ENCODE peak calls at places on chromosomes 2 and 18, in five cellular contexts. H is upper lobe of right lung; B is lower lobe of right lung; L is CD8-positive, alpha-beta T cell; F is upper lobe of left lung. A is an unnamed sample.

GRCh38 chr2:128293426-128293755 is 25.3 kb downstream of the HS6ST1 start:
- DNase-seq in L (no peak), H (no peak), F (no peak), B (no peak), A (no peak)

GRCh38 chr18:43405097-43405496 is 127.8 kb upstream of the SYT4 start:
- DNase-seq in H (no peak), L (no peak), F (no peak), B (no peak), A (no peak)

GRCh38 chr2:107687087-107687486 is 139.6 kb upstream of the RGPD4 start:
- DNase-seq in L (no peak), B (no peak), H (no peak), F (no peak), A (no peak)

GRCh38 chr18:7174359-7175107 is 56.4 kb upstream of the LRRC30 start:
- DNase-seq in F (no peak), L (no peak), B (no peak), H (no peak), A (peak; percentile 13)

GRCh38 chr2:97673187-97673914 is 3.8 kb downstream of the C2orf92 start:
- DNase-seq in H (no peak), L (no peak), B (no peak), F (no peak), A (no peak)

GRCh38 chr2:232563580-232563979 is 13.1 kb downstream of the EIF4E2 start:
- DNase-seq in F (no peak), B (no peak), H (no peak), L (no peak), A (no peak)

GRCh38 chr2:63009490-63009889 is 41.1 kb upstream of the OTX1 start:
- DNase-seq in B (no peak), H (no peak), L (no peak), F (no peak), A (peak; percentile 79)

GRCh38 chr2:98519851-98520250 is 75.2 kb downstream of the INPP4A start:
- DNase-seq in H (no peak), B (no peak), L (no peak), F (no peak), A (no peak)

GRCh38 chr2:11669454-11670291 is at the start of gene NTSR2:
- DNase-seq in L (no peak), H (peak; percentile 79), B (peak; percentile 69), F (peak; percentile 61), A (peak; percentile 54)

GRCh38 chr2:121066526-121066925 is 218.5 kb downstream of the TFCP2L1 start:
- DNase-seq in B (no peak), H (no peak), L (no peak), F (no peak), A (no peak)

GRCh38 chr2:146952691-146953090 is 892.1 kb upstream of the ACVR2A start:
- DNase-seq in L (no peak), F (no peak), B (no peak), H (no peak), A (no peak)

GRCh38 chr2:105150231-105150630 is 91.3 kb upstream of the GPR45 start:
- DNase-seq in B (no peak), L (no peak), H (no peak), F (no peak), A (no peak)

GRCh38 chr2:206533977-206534376 is 90.6 kb downstream of the ADAM23 start:
- DNase-seq in H (no peak), L (no peak), B (no peak), F (no peak), A (no peak)
- H3K27ac ChIP-seq in H (no peak overlapping the region), L (no peak overlapping the region), B (no peak overlapping the region), F (no peak overlapping the region), A (no peak overlapping the region)

DNA sequence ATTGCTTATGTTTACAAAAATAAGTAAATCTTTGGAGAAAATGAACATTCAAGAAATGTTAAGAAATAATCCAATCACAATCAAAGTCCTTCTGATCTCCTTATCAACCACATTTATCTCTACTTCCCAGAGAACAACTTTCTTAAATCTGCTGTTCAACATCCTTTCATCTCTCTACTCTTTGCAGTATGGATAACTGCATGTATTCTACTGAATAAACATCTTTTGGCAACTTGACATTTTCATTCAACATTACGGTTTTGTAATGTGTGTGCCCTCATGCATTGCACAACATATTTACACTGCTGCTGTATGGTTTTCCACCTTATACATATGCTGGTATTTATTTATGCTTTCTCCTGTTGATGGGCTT is 9.2 kb downstream of the CMPK2 start:
- DNase-seq in H (no peak), B (no peak), L (no peak), F (no peak), A (no peak)
- H3K4me1 ChIP-seq in H (no peaks in the 10 kb centered on the region), B (peaks cover 3% of the 10 kb centered on the region), L (no peaks in the 10 kb centered on the region), F (peaks cover 5% of the 10 kb centered on the region), A (no peaks in the 10 kb centered on the region)

GRCh38 chr2:86176583-86176982 is 18.7 kb downstream of the IMMT start:
- DNase-seq in H (no peak), B (no peak), L (no peak), F (no peak), A (no peak)
- H3K27ac ChIP-seq in H (no peak overlapping the region), B (no peak overlapping the region), L (no peak overlapping the region), F (no peak overlapping the region), A (no peak overlapping the region)

GRCh38 chr2:145597809-145598208 is 1077.9 kb upstream of the ZEB2 start:
- DNase-seq in F (no peak), B (no peak), L (no peak), H (no peak), A (no peak)

GRCh38 chr2:145597011-145597410 is 1077.1 kb upstream of the ZEB2 start:
- DNase-seq in F (no peak), H (no peak), B (no peak), L (no peak), A (no peak)

GRCh38 chr2:145593991-145594702 is 1074.2 kb upstream of the ZEB2 start:
- DNase-seq in L (no peak), B (no peak), H (no peak), F (no peak), A (no peak)

GRCh38 chr2:145593280-145593679 is 1073.4 kb upstream of the ZEB2 start:
- DNase-seq in H (no peak), L (no peak), B (no peak), F (no peak), A (no peak)

DNA sequence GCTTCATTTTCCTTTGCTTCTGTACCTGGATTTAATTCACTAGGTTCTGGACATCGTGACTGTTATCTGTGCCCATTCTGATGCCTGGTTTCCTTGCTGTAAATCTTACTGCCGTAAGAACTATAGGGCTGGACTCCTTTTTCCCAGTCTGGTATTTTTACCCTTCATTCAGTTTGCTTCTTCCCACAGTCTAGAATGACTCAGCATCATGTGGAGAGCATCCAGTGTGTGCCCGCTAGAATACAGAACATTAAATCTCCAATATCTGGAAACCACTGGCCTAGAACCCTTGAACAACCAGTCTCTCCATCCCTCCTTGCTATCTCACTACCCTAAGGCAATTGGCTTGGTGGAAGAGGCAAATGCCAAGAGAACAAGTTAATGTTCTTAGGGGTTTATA is 1075.4 kb upstream of the ZEB2 start:
- DNase-seq in B (no peak), H (no peak), L (no peak), F (no peak), A (no peak)
- H3K4me1 ChIP-seq in B (peaks cover 6% of the 10 kb centered on the region), H (no peaks in the 10 kb centered on the region), L (no peaks in the 10 kb centered on the region), F (no peaks in the 10 kb centered on the region), A (no peaks in the 10 kb centered on the region)

GRCh38 chr2:197146995-197147394 is 163.6 kb downstream of the ANKRD44 start:
- DNase-seq in B (no peak), F (no peak), L (no peak), H (no peak), A (no peak)

GRCh38 chr2:197145471-197146056 is 165.0 kb downstream of the ANKRD44 start:
- DNase-seq in F (no peak), L (no peak), H (no peak), B (no peak), A (no peak)

GRCh38 chr2:197142074-197142473 is 168.5 kb downstream of the ANKRD44 start:
- DNase-seq in L (no peak), B (no peak), H (no peak), F (no peak), A (no peak)

GRCh38 chr2:197141669-197142068 is 168.9 kb downstream of the ANKRD44 start:
- DNase-seq in L (no peak), H (no peak), F (no peak), B (no peak), A (no peak)

DNA sequence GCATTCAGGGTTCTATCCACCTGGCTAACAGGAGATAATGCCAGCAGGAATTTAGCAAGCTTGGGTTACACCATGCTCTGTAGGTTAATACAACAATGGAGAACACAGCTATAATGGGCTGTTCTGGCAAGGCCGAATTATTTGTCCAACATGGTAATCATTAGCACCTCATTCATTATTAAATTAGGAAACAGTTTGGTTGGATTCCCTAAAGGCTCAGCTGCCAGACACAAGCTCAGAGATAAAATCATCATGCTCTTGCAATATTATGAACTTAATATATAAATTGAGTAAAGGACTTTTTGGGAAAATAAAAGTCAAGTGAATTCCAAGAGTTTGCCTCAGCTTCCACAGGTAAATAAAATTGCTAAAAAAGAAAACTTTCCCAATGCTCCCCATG is 166.4 kb downstream of the ANKRD44 start:
- DNase-seq in B (no peak), F (no peak), H (no peak), L (no peak), A (no peak)
- H3K27ac ChIP-seq in B (no peak overlapping the region), F (peak overlapping the region; percentile 9), H (no peak overlapping the region), L (no peak overlapping the region), A (no peak overlapping the region)

DNA sequence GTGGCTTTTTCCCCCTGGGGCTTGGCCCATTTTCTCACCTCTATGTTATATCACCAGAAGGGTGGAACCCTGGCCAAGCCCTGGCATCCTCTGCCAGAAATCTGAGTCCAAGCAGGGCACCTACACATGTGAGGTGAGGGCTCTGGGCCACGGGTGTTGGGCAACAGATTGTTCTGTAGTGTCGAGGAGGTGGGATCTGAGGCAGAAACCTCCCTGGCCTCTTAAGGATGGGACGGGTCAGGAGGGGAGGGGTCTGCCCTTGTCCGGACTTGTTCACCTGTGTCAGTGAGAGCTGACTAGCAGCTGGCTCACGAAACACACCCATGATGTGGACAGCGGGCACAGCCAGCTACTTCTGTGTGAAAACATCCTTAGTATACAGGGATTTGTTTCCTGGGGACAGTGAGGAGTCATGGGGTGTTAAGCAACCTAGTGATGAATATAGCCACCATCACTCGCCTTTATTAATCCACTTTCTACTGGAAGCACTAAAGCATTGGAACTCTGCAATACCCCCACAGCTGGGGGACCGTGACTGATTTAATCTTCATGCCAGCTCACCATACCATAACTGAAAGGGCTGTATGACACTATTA is 35.6 kb downstream of the EPAS1 start:
- DNase-seq in B (no peak), H (no peak), F (no peak), L (no peak), A (no peak)
- H3K4me1 ChIP-seq in B (peaks cover 97% of the 10 kb centered on the region), H (peaks cover 96% of the 10 kb centered on the region), F (peaks cover 100% of the 10 kb centered on the region), L (peaks cover 6% of the 10 kb centered on the region), A (peaks cover 67% of the 10 kb centered on the region)

GRCh38 chr2:64213607-64214275 is 69.5 kb upstream of the PELI1 start:
- DNase-seq in B (no peak), F (no peak), L (no peak), H (no peak), A (peak; percentile 37)

GRCh38 chr2:64210816-64211215 is 66.6 kb upstream of the PELI1 start:
- DNase-seq in L (no peak), H (no peak), F (no peak), B (no peak), A (peak; percentile 76)

GRCh38 chr2:64212346-64212745 is 68.1 kb upstream of the PELI1 start:
- DNase-seq in L (no peak), B (no peak), F (peak; percentile 74), H (no peak), A (no peak)

GRCh38 chr2:64212801-64213321 is 68.6 kb upstream of the PELI1 start:
- DNase-seq in F (peak; percentile 63), B (no peak), H (no peak), L (no peak), A (no peak)

GRCh38 chr2:64211471-64211870 is 67.3 kb upstream of the PELI1 start:
- DNase-seq in L (no peak), B (no peak), F (no peak), H (no peak), A (no peak)
- H3K27ac ChIP-seq in L (no peak overlapping the region), B (peak overlapping the region; percentile 58), F (peak overlapping the region; percentile 76), H (peak overlapping the region; percentile 61), A (peak overlapping the region; percentile 22)